ENCODE peak calls at places on chromosomes 7 and 10, in nine cellular contexts. C, Q, F, A, M, T, S, X and B are unnamed samples.

GRCh38 chr10:88926484-88927249 is 25.9 kb downstream of the ACTA2 start:
- DNase-seq in Q (no peak), T (no peak), S (no peak), X (no peak), C (no peak), A (no peak), M (no peak), F (no peak), B (no peak)

GRCh38 chr10:109866995-109867635 is 56.2 kb downstream of the XPNPEP1 start:
- DNase-seq in X (no peak), F (no peak), A (no peak), T (no peak), S (no peak), C (no peak), M (no peak), Q (no peak), B (no peak)

GRCh38 chr7:41116337-41116736 is 586.6 kb downstream of the INHBA start:
- DNase-seq in M (no peak), S (no peak), F (no peak), Q (no peak), C (no peak), X (no peak), A (no peak), T (no peak), B (no peak)

GRCh38 chr7:98014830-98015229 is 24.8 kb upstream of the OCM2 start:
- DNase-seq in S (no peak), F (no peak), Q (no peak), C (no peak), T (no peak), X (no peak), M (no peak), A (no peak), B (no peak)

GRCh38 chr10:5587151-5588079 is 62.7 kb downstream of the CALML3 start:
- DNase-seq in F (no peak), A (peak; percentile 67), T (no peak), C (no peak), X (no peak), M (no peak), Q (no peak), S (no peak), B (no peak)

GRCh38 chr10:4656576-4657194 is 169.3 kb upstream of the AKR1E2 start:
- DNase-seq in S (peak; percentile 44), A (peak; percentile 82), M (peak; percentile 55), X (peak; percentile 49), Q (peak; percentile 60), C (no peak), F (peak; percentile 72), T (no peak), B (no peak)

GRCh38 chr7:3310884-3311283 is 9.8 kb downstream of the SDK1 start:
- DNase-seq in T (no peak), M (no peak), X (no peak), S (no peak), Q (no peak), A (no peak), C (no peak), F (no peak), B (no peak)

GRCh38 chr7:1947586-1948217 is 277.6 kb downstream of the ELFN1 start:
- DNase-seq in F (no peak), A (peak; percentile 57), X (no peak), T (peak; percentile 49), C (no peak), S (no peak), M (no peak), Q (no peak), B (peak; percentile 72)

GRCh38 chr7:106590209-106590816 is 70.6 kb downstream of the CCDC71L start:
- DNase-seq in A (no peak), C (no peak), F (no peak), M (no peak), X (no peak), S (no peak), Q (peak; percentile 70), T (no peak), B (no peak)

GRCh38 chr7:91778416-91778815 is 102.1 kb downstream of the MTERF1 start:
- DNase-seq in F (no peak), T (no peak), S (no peak), Q (no peak), M (no peak), A (no peak), X (no peak), C (no peak), B (no peak)

GRCh38 chr10:103235775-103236174 is 9.9 kb upstream of the RPEL1 start:
- DNase-seq in S (no peak), C (no peak), X (no peak), M (no peak), Q (no peak), F (no peak), T (no peak), A (no peak), B (no peak)

GRCh38 chr10:103232772-103233488 is 12.8 kb upstream of the RPEL1 start:
- DNase-seq in C (no peak), S (peak; percentile 88), T (no peak), Q (no peak), M (no peak), X (no peak), F (no peak), A (no peak), B (no peak)

GRCh38 chr10:103241262-103242011 is 4.2 kb upstream of the RPEL1 start:
- DNase-seq in X (no peak), S (peak; percentile 50), A (no peak), T (peak; percentile 64), M (peak; percentile 89), Q (no peak), C (no peak), F (peak; percentile 92), B (peak; percentile 42)

GRCh38 chr10:103238506-103239252 is 7.0 kb upstream of the RPEL1 start:
- DNase-seq in A (no peak), C (no peak), X (no peak), Q (peak; percentile 28), T (no peak), S (peak; percentile 63), F (peak; percentile 80), M (peak; percentile 75), B (peak; percentile 53)
- TF ChIP-seq EP300 in A (no peak), C (no peak), X (no peak), Q (no peak), T (no peak), S (no peak), F (peak; percentile 51), M (no peak), B (no peak)

GRCh38 chr7:150322833-150323681 is at the start of the genes ACTR3C and LRRC61:
- DNase-seq in M (peak; percentile 75), X (peak; percentile 94), T (no peak), Q (peak; percentile 92), F (peak; percentile 77), C (no peak), A (no peak), S (peak; percentile 74), B (peak; percentile 72)
- TF ChIP-seq POLR2AphosphoS5 in M (peak; percentile 79), X (no peak), T (no peak), Q (no peak), F (peak; percentile 30), C (peak; percentile 82), A (peak; percentile 19), S (peak; percentile 95), B (no peak)

DNA sequence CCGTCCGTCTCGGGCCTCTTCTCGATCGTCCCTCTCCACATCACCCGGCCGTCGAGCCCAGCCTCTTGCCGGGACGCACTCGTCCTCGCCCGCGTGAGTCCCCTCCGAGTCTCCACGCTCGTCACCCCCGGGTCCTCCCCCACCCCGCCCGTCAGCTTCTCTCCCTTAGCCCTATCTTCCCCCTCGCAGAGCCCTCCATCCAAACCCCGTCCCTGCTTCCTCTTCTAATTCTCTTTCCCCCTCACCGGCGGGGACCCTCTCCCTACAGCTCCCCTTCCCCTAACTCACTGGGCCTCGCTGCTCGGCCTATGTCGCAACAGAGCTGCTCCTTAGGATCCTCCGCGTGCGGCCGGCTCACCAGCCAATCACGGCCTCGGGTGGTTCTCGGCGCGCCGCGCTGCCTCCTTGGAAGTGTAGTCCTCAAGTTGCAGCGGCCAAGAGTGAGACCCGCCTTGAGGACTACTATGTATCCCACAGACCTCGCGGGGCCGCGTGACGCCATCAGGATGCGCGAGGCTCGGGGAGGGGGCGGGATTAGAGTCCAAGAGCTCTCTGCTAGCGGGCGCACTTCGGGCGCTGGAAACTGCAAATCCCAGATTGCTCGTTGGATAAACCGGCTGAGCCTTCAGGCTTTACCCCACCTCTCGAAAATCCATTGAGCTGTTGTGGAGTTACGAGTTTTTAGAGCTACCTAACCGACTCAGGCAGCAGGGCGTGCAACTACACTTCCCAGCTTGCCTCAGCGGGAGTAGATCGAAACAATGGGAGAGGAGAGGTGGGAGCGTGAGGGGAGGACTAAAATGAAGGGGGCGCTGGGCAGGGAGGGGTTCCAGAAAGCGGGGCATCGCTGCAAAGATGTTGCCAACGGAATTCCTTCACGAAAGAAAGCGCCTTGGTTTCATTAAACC is at the start of gene ABCF2:
- DNase-seq in A (peak; percentile 100), S (peak; percentile 96), T (peak; percentile 100), Q (peak; percentile 100), M (peak; percentile 99), C (peak; percentile 85), X (peak; percentile 99), F (peak; percentile 99), B (peak; percentile 100)
- TF ChIP-seq CTCF in A (no peak), S (peak; percentile 40), T (no peak), Q (no peak), M (no peak), C (no peak), X (peak; percentile 32), F (no peak), B (no peak)

GRCh38 chr7:100351657-100352058 is 6.3 kb upstream of the PILRB start:
- DNase-seq in X (no peak), F (no peak), T (peak; percentile 55), C (no peak), A (peak; percentile 43), S (no peak), Q (no peak), M (no peak), B (no peak)

GRCh38 chr7:100353685-100354330 is 4.1 kb upstream of the PILRB start:
- DNase-seq in T (peak; percentile 51), Q (no peak), M (no peak), F (no peak), C (no peak), A (peak; percentile 57), S (no peak), X (no peak), B (no peak)

GRCh38 chr7:100356416-100357068 is 1.4 kb upstream of the PILRB start:
- DNase-seq in S (no peak), M (no peak), T (peak; percentile 51), C (no peak), A (no peak), Q (no peak), X (peak; percentile 26), F (no peak), B (peak; percentile 21)

GRCh38 chr7:100349757-100350156 is 8.2 kb upstream of the PILRB start:
- DNase-seq in T (no peak), S (no peak), M (no peak), X (no peak), F (no peak), C (no peak), A (peak; percentile 33), Q (no peak), B (no peak)

DNA sequence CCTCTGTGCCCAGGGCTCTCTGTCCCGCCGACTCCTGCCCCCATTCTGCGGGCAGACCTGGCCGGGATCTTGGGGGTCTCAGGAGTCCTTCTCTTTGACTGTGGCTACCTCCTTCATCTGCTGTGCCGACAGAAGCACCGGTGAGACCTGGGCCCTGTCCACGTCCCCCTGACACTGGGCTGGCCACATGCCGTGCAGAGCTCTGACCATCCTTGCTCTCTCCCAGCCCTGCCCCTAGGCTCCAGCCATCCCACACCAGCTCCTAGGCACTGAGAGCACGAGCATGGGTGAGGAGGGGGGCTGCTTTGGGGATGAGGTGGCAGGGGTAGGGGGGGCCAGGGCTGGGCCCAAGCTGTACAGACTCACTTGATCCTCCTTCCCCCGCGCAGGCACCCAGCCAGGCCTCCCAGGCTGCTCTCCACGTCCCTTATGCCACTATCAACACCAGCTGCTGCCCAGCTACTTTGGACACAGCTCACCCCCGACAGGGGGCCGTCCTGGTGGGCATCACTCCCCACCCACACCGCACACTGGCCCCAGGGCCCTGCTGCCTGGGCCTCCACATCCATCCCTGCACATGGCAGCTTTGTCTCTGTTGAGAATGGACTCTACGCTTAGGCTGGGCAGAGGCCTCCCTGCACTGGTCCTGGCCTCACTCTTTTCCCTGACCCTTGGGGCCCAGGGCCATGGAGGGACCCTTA is 4.8 kb upstream of the PILRB start:
- DNase-seq in Q (no peak), F (no peak), A (peak; percentile 56), M (no peak), T (peak; percentile 46), X (no peak), S (no peak), C (no peak), B (no peak)
- TF ChIP-seq EP300 in Q (no peak), F (no peak), A (no peak), M (no peak), T (no peak), X (no peak), S (no peak), C (no peak), B (no peak)